ENCODE peak calls at places on chromosomes 4 and X, in four cellular contexts. One of them, this sample, is unnamed.

GRCh38 chr4:176270669-176271068 is 1.6 kb upstream of the ASB5 start:
- DNase-seq in neural progenitor cell: no peak
- DNase-seq in ovary: no peak
- DNase-seq in lower lobe of right lung: no peak
- DNase-seq in this sample: no peak

GRCh38 chrX:17082831-17083230 is 136.4 kb downstream of the REPS2 start:
- DNase-seq in neural progenitor cell: peak; percentile 23
- DNase-seq in ovary: no peak
- DNase-seq in lower lobe of right lung: no peak
- DNase-seq in this sample: no peak

GRCh38 chrX:136028383-136028984 is 43.2 kb downstream of the SLC9A6 start:
- DNase-seq in neural progenitor cell: peak; percentile 47
- DNase-seq in ovary: no peak
- DNase-seq in lower lobe of right lung: no peak
- DNase-seq in this sample: no peak

GRCh38 chrX:103565752-103566151 is 19.6 kb upstream of the TCEAL4 start:
- DNase-seq in neural progenitor cell: no peak
- DNase-seq in ovary: no peak
- DNase-seq in lower lobe of right lung: no peak
- DNase-seq in this sample: no peak

GRCh38 chr4:66558651-66559050 is 888.4 kb upstream of the EPHA5 start:
- DNase-seq in neural progenitor cell: no peak
- DNase-seq in ovary: no peak
- DNase-seq in lower lobe of right lung: no peak
- DNase-seq in this sample: no peak

GRCh38 chr4:67531349-67531748 is 14.0 kb downstream of the CENPC start:
- DNase-seq in neural progenitor cell: no peak
- DNase-seq in ovary: no peak
- DNase-seq in lower lobe of right lung: no peak
- DNase-seq in this sample: no peak

GRCh38 chr4:186018261-186018660 is 50.7 kb upstream of the TLR3 start:
- DNase-seq in neural progenitor cell: no peak
- DNase-seq in ovary: no peak
- DNase-seq in lower lobe of right lung: no peak
- DNase-seq in this sample: no peak

GRCh38 chrX:78650906-78651437 is 8.2 kb downstream of the RTL3 start:
- DNase-seq in neural progenitor cell: no peak
- DNase-seq in ovary: no peak
- DNase-seq in lower lobe of right lung: no peak
- DNase-seq in this sample: no peak

GRCh38 chr4:2667428-2667827 is 88.7 kb downstream of the TNIP2 start:
- DNase-seq in neural progenitor cell: no peak
- DNase-seq in ovary: no peak
- DNase-seq in lower lobe of right lung: no peak
- DNase-seq in this sample: no peak

GRCh38 chr4:83751336-83751949 is 215.5 kb downstream of the GPAT3 start:
- DNase-seq in neural progenitor cell: no peak
- DNase-seq in ovary: no peak
- DNase-seq in lower lobe of right lung: no peak
- DNase-seq in this sample: no peak

GRCh38 chrX:115018040-115018647 is 728 bp upstream of the IL13RA2 start:
- DNase-seq in neural progenitor cell: peak; percentile 47
- DNase-seq in ovary: no peak
- DNase-seq in lower lobe of right lung: no peak
- DNase-seq in this sample: no peak

GRCh38 chrX:53682885-53683555 is 3.5 kb downstream of the HUWE1 start:
- DNase-seq in neural progenitor cell: peak; percentile 50
- DNase-seq in ovary: no peak
- DNase-seq in lower lobe of right lung: no peak
- DNase-seq in this sample: peak; percentile 44

GRCh38 chr4:56181140-56181950 is 205.9 kb downstream of the AASDH start:
- DNase-seq in neural progenitor cell: no peak
- DNase-seq in ovary: no peak
- DNase-seq in lower lobe of right lung: no peak
- DNase-seq in this sample: no peak

GRCh38 chr4:6343950-6344408 is 74.3 kb downstream of the WFS1 start:
- DNase-seq in neural progenitor cell: no peak
- DNase-seq in ovary: no peak
- DNase-seq in lower lobe of right lung: peak; percentile 18
- DNase-seq in this sample: no peak

GRCh38 chr4:185039508-185040273 is 21.4 kb downstream of the HELT start:
- DNase-seq in neural progenitor cell: peak; percentile 63
- DNase-seq in ovary: peak; percentile 38
- DNase-seq in lower lobe of right lung: peak; percentile 54
- DNase-seq in this sample: peak; percentile 57

GRCh38 chr4:147683172-147683571 is 791 bp downstream of the PRMT9 start:
- DNase-seq in neural progenitor cell: peak; percentile 7
- DNase-seq in ovary: no peak
- DNase-seq in lower lobe of right lung: no peak
- DNase-seq in this sample: no peak

GRCh38 chrX:133989993-133990392 is 4.6 kb upstream of the GPC3 start:
- DNase-seq in neural progenitor cell: peak; percentile 13
- DNase-seq in ovary: no peak
- DNase-seq in lower lobe of right lung: no peak
- DNase-seq in this sample: no peak

GRCh38 chrX:19811807-19812604 is 75.4 kb downstream of the SH3KBP1 start:
- DNase-seq in neural progenitor cell: no peak
- DNase-seq in ovary: no peak
- DNase-seq in lower lobe of right lung: no peak
- DNase-seq in this sample: no peak

GRCh38 chr4:167176723-167177367 is 57.4 kb downstream of the SPOCK3 start:
- DNase-seq in neural progenitor cell: no peak
- DNase-seq in ovary: no peak
- DNase-seq in lower lobe of right lung: no peak
- DNase-seq in this sample: no peak

GRCh38 chr4:137998666-137999429 is 243.3 kb downstream of the SLC7A11 start:
- DNase-seq in neural progenitor cell: no peak
- DNase-seq in ovary: no peak
- DNase-seq in lower lobe of right lung: no peak
- DNase-seq in this sample: no peak

GRCh38 chr4:38128478-38129451 is 168.6 kb downstream of the PTTG2 start:
- DNase-seq in neural progenitor cell: peak; percentile 18
- DNase-seq in ovary: no peak
- DNase-seq in lower lobe of right lung: no peak
- DNase-seq in this sample: no peak

GRCh38 chrX:25006586-25007058 is 9.1 kb downstream of the ARX start:
- DNase-seq in neural progenitor cell: peak; percentile 39
- DNase-seq in ovary: no peak
- DNase-seq in lower lobe of right lung: no peak
- DNase-seq in this sample: no peak

GRCh38 chr4:139959398-139959797 is 194.6 kb downstream of the MAML3 start:
- DNase-seq in neural progenitor cell: no peak
- DNase-seq in ovary: no peak
- DNase-seq in lower lobe of right lung: no peak
- DNase-seq in this sample: no peak

GRCh38 chr4:86043755-86044592 is 315.9 kb downstream of the MAPK10 start:
- DNase-seq in neural progenitor cell: peak; percentile 51
- DNase-seq in ovary: no peak
- DNase-seq in lower lobe of right lung: no peak
- DNase-seq in this sample: peak; percentile 44
- TF ChIP-seq CTCF in neural progenitor cell: peak; percentile 72
- TF ChIP-seq CTCF in ovary: peak; percentile 41
- TF ChIP-seq CTCF in lower lobe of right lung: peak; percentile 65
- TF ChIP-seq CTCF in this sample: peak; percentile 91

GRCh38 chr4:41044165-41044564 is 170.2 kb downstream of the APBB2 start:
- DNase-seq in neural progenitor cell: no peak
- DNase-seq in ovary: no peak
- DNase-seq in lower lobe of right lung: no peak
- DNase-seq in this sample: no peak
- TF ChIP-seq CTCF in neural progenitor cell: no peak
- TF ChIP-seq CTCF in ovary: no peak
- TF ChIP-seq CTCF in lower lobe of right lung: no peak
- TF ChIP-seq CTCF in this sample: peak; percentile 46

GRCh38 chrX:130902446-130902782 is 595 bp downstream of the ENOX2 start:
- DNase-seq in neural progenitor cell: no peak
- DNase-seq in ovary: no peak
- DNase-seq in lower lobe of right lung: no peak
- DNase-seq in this sample: no peak

GRCh38 chrX:130906776-130907175 is 3.8 kb upstream of the ENOX2 start:
- DNase-seq in neural progenitor cell: no peak
- DNase-seq in ovary: no peak
- DNase-seq in lower lobe of right lung: no peak
- DNase-seq in this sample: no peak

DNA sequence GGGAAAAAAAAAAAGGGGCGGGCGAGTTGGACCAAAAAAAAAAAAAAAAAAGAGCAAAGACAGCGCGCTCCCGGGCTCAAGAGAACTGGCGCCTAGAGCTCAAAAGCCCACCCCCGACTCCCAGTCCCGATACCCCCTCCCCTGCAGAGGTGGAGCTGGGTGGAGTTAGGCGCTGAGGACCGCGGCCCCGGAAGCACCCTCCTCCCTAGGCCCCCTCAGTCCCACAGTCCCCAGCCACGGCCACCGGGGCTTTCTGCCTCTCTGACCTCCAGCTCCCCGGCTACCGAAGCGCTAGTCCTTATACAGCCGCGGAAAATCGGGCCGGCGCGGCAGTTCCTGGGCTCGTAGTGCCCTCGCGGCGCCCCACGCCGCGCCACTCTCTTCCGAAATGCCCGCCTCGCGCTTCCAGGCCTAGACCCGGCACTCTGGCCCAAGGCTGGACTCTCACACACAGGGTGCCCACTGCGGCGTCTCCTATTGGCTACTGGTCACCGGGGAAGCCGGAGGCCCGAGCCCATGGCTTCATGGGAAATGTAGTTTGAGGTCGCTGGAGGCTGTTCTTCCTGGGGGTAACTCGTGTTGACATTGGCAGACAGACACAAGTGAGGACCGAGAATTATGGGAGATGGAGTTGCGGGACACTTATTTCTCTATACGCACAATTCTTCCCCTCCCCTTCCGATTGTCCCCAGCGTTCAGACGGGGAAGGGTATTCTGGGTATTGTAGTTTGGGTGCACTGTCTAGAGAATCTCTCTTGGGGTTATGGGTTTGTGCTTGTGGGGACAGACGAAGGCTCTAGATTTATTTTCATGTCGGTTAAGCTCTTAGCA is at the start of gene ENOX2:
- DNase-seq in neural progenitor cell: peak; percentile 95
- DNase-seq in ovary: peak; percentile 86
- DNase-seq in lower lobe of right lung: peak; percentile 94
- DNase-seq in this sample: peak; percentile 77
- TF ChIP-seq CTCF in neural progenitor cell: no peak
- TF ChIP-seq CTCF in ovary: no peak
- TF ChIP-seq CTCF in lower lobe of right lung: no peak
- TF ChIP-seq CTCF in this sample: no peak

GRCh38 chr4:26235500-26235899 is 85.3 kb upstream of the RBPJ start:
- DNase-seq in neural progenitor cell: no peak
- DNase-seq in ovary: no peak
- DNase-seq in lower lobe of right lung: peak; percentile 51
- DNase-seq in this sample: no peak
- TF ChIP-seq CTCF in neural progenitor cell: no peak
- TF ChIP-seq CTCF in ovary: no peak
- TF ChIP-seq CTCF in lower lobe of right lung: no peak
- TF ChIP-seq CTCF in this sample: no peak

GRCh38 chrX:122092978-122093377 is 1045.6 kb downstream of the GLUD2 start:
- DNase-seq in neural progenitor cell: no peak
- DNase-seq in ovary: no peak
- DNase-seq in lower lobe of right lung: no peak
- DNase-seq in this sample: no peak
- TF ChIP-seq CTCF in neural progenitor cell: peak; percentile 33
- TF ChIP-seq CTCF in ovary: no peak
- TF ChIP-seq CTCF in lower lobe of right lung: no peak
- TF ChIP-seq CTCF in this sample: peak; percentile 43

DNA sequence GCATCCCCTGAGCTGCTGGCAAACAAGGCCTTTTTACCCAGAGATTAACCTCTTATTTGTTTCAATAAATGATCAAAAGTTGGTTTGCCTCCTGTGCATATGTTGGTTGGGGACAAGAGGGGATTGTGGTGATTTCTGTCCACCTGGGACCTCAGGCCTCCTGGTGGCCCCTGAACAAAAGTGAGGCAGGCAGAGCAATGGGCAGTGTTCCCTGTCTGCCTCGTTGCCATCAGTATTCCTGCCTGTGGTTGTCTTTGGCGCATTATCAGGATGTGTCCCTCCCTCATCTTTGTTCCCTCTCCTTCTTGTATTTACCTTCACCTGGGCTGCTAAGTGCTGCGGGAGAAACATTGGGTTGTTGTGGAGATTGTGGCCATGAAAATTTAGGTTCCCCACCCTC is 65.3 kb upstream of the DRD5 start:
- DNase-seq in neural progenitor cell: no peak
- DNase-seq in ovary: no peak
- DNase-seq in lower lobe of right lung: no peak
- DNase-seq in this sample: no peak
- TF ChIP-seq CTCF in neural progenitor cell: no peak
- TF ChIP-seq CTCF in ovary: no peak
- TF ChIP-seq CTCF in lower lobe of right lung: no peak
- TF ChIP-seq CTCF in this sample: no peak

GRCh38 chr4:141133146-141134006 is at the start of gene RNF150:
- DNase-seq in neural progenitor cell: peak; percentile 89
- DNase-seq in ovary: peak; percentile 83
- DNase-seq in lower lobe of right lung: peak; percentile 68
- DNase-seq in this sample: peak; percentile 76
- TF ChIP-seq CTCF in neural progenitor cell: peak; percentile 77
- TF ChIP-seq CTCF in ovary: peak; percentile 79
- TF ChIP-seq CTCF in lower lobe of right lung: peak; percentile 51
- TF ChIP-seq CTCF in this sample: peak; percentile 67

GRCh38 chr4:159398236-159398638 is 295.4 kb downstream of the RAPGEF2 start:
- DNase-seq in neural progenitor cell: no peak
- DNase-seq in ovary: no peak
- DNase-seq in lower lobe of right lung: no peak
- DNase-seq in this sample: no peak
- TF ChIP-seq CTCF in neural progenitor cell: no peak
- TF ChIP-seq CTCF in ovary: no peak
- TF ChIP-seq CTCF in lower lobe of right lung: no peak
- TF ChIP-seq CTCF in this sample: no peak

This sample was measured in endothelial cell.